ENCODE peak calls at places on chromosomes 16 and 17, in seven cellular contexts. U is naive B cell; E is stimulated activated CD4-positive, alpha-beta T cell treated with anti-CD3 and anti-CD28 coated beads, Interleukin-1b, Interleukin-23, amount 100 ng/mL, for 1 hour; S is GM12891; Y is AG09319; A is HS-5; D is hypothalamus. P is an unnamed sample.

GRCh38 chr17:63442549-63443035 is 3.5 kb downstream of the CYB561 start:
- DNase-seq in D (no peak), U (peak), S (peak), E (no peak), A (no peak), Y (no peak), P (no peak)

GRCh38 chr17:75645889-75646625 is 12.8 kb downstream of the SMIM5 start:
- DNase-seq in D (peak), A (no peak), Y (no peak), E (no peak), U (peak), S (peak), P (no peak)

GRCh38 chr16:28010671-28011070 is 52.8 kb downstream of the GSG1L start:
- DNase-seq in E (no peak), U (no peak), A (peak), D (no peak), Y (no peak), S (no peak), P (no peak)

GRCh38 chr17:30117548-30118155 is 1.0 kb downstream of the NSRP1 start:
- DNase-seq in U (no peak), S (no peak), D (no peak), Y (no peak), A (no peak), E (no peak), P (no peak)

GRCh38 chr16:12010388-12011251 is 34.1 kb downstream of the SNX29 start:
- DNase-seq in A (no peak), U (peak), E (no peak), Y (peak), D (no peak), S (no peak), P (no peak)

GRCh38 chr16:46768809-46769208 is 20.7 kb upstream of the MYLK3 start:
- DNase-seq in S (no peak), D (no peak), A (no peak), Y (no peak), E (no peak), U (no peak), P (no peak)

GRCh38 chr16:46673320-46674013 is 15.5 kb downstream of the VPS35 start:
- DNase-seq in E (no peak), S (no peak), A (no peak), Y (no peak), U (peak), D (no peak), P (no peak)

GRCh38 chr16:56684256-56684925 is 2.1 kb downstream of the MT1X start:
- DNase-seq in S (no peak), Y (no peak), E (no peak), A (no peak), U (no peak), D (no peak), P (no peak)

GRCh38 chr16:30354423-30355143 is 525 bp downstream of the CD2BP2 start:
- DNase-seq in S (no peak), U (no peak), A (no peak), E (no peak), Y (no peak), D (no peak), P (no peak)

GRCh38 chr17:41103896-41104295 is 1.3 kb upstream of the KRTAP4-9 start:
- DNase-seq in S (no peak), Y (no peak), A (no peak), E (no peak), U (no peak), D (no peak), P (no peak)

GRCh38 chr17:31392002-31392855 is 754 bp downstream of the RAB11FIP4 start:
- DNase-seq in A (no peak), S (no peak), D (peak), Y (no peak), E (no peak), U (no peak), P (no peak)

GRCh38 chr16:67844441-67844840 is 2.3 kb upstream of the NUTF2 start:
- DNase-seq in U (no peak), A (no peak), Y (no peak), D (no peak), E (no peak), S (no peak), P (no peak)

GRCh38 chr17:66964083-66964771 is at the start of gene CACNG4:
- DNase-seq in U (no peak), A (no peak), S (no peak), E (no peak), Y (no peak), D (peak), P (no peak)

GRCh38 chr16:997440-998051 is 16.0 kb downstream of the SOX8 start:
- DNase-seq in Y (no peak), A (no peak), U (no peak), S (no peak), D (peak), E (peak), P (no peak)

GRCh38 chr17:50959341-50959740 is 93.2 kb upstream of the TOB1 start:
- DNase-seq in Y (no peak), D (no peak), E (no peak), A (no peak), S (no peak), U (no peak), P (no peak)

GRCh38 chr17:43905985-43906852 is 1.1 kb downstream of the MPP2 start:
- DNase-seq in Y (no peak), D (peak), A (no peak), U (no peak), E (no peak), S (no peak), P (no peak)

GRCh38 chr17:22310717-22311686 is 618.7 kb downstream of the KCNJ18 start:
- DNase-seq in E (no peak), D (no peak), U (no peak), A (no peak), Y (no peak), S (no peak), P (no peak)

GRCh38 chr16:90041896-90042473 is 22.7 kb upstream of the DBNDD1 start:
- DNase-seq in A (no peak), U (no peak), E (no peak), S (no peak), D (no peak), Y (no peak), P (no peak)

GRCh38 chr16:11105038-11105903 is 150.7 kb downstream of the SOCS1 start:
- DNase-seq in E (no peak), S (no peak), A (peak), Y (peak), D (no peak), U (peak), P (no peak)

GRCh38 chr17:18004901-18005305 is 32.2 kb downstream of the DRC3 start:
- DNase-seq in E (no peak), U (no peak), Y (no peak), S (no peak), D (no peak), A (no peak), P (no peak)

GRCh38 chr17:51817955-51818354 is 340.6 kb downstream of the CA10 start:
- DNase-seq in S (no peak), Y (no peak), A (no peak), E (no peak), D (no peak), U (no peak), P (no peak)

GRCh38 chr16:85201566-85201965 is 89.3 kb upstream of the CIBAR2 start:
- DNase-seq in E (no peak), Y (no peak), D (no peak), U (no peak), S (no peak), A (no peak), P (no peak)

GRCh38 chr16:89958068-89958467 is 9.5 kb downstream of the DEF8 start:
- DNase-seq in D (no peak), E (no peak), S (no peak), Y (no peak), U (no peak), A (no peak), P (no peak)

GRCh38 chr16:11316331-11317015 is 28.8 kb upstream of the RMI2 start:
- DNase-seq in D (no peak), U (no peak), Y (no peak), A (no peak), E (no peak), S (no peak), P (no peak)

GRCh38 chr16:89505204-89506112 is 2.7 kb upstream of the SPG7 start:
- DNase-seq in E (peak), A (no peak), D (peak), U (peak), Y (no peak), S (peak), P (no peak)

GRCh38 chr17:44464037-44464436 is 39.2 kb downstream of the GPATCH8 start:
- DNase-seq in D (no peak), S (no peak), A (no peak), U (no peak), Y (no peak), E (no peak), P (no peak)

GRCh38 chr16:14324581-14324980 is 253.5 kb downstream of the MRTFB start:
- DNase-seq in Y (no peak), E (no peak), U (no peak), D (no peak), S (no peak), A (no peak), P (no peak)

GRCh38 chr16:502179-502943 is 25.2 kb upstream of the CAPN15 start:
- DNase-seq in D (no peak), A (no peak), U (no peak), E (no peak), Y (no peak), S (no peak), P (no peak)

GRCh38 chr16:68279726-68280125 is 15.4 kb downstream of the SLC7A6 start:
- DNase-seq in D (no peak), U (no peak), A (no peak), E (no peak), S (no peak), Y (no peak), P (no peak)

GRCh38 chr17:56320443-56320842 is 167.2 kb downstream of the ANKFN1 start:
- DNase-seq in Y (no peak), A (no peak), D (no peak), E (no peak), U (no peak), S (no peak), P (no peak)

GRCh38 chr17:71304498-71305158 is 816.2 kb upstream of the SOX9 start:
- DNase-seq in Y (no peak), U (no peak), S (no peak), A (no peak), D (no peak), E (no peak), P (no peak)

GRCh38 chr17:37844158-37844976 is 79.8 kb upstream of the TBC1D3K start:
- DNase-seq in Y (peak), E (peak), U (peak), S (no peak), A (no peak), D (peak), P (no peak)

GRCh38 chr16:17607624-17608023 is 136.9 kb upstream of the XYLT1 start:
- DNase-seq in A (no peak), E (no peak), S (no peak), D (no peak), U (no peak), Y (no peak), P (no peak)

GRCh38 chr17:69592692-69593350 is 178.3 kb downstream of the MAP2K6 start:
- DNase-seq in U (no peak), A (peak), Y (no peak), E (no peak), D (no peak), S (no peak), P (no peak)

P was measured in brain pericyte.